ENCODE peak calls at places on chromosomes 6 and 20, in ten cellular contexts. S, K, C, N, Y, Q, O, J, Z and V are unnamed samples. For H3K4me1, the result is how much of the 10 kb centered on the place peaks cover.

GRCh38 chr20:32622585-32623468 is 37.7 kb upstream of the NOL4L start:
- DNase-seq in K (no peak), Q (no peak), O (no peak), Y (no peak), Z (no peak), J (no peak), N (no peak), C (no peak), S (no peak), V (no peak)

GRCh38 chr6:167838207-167838748 is 11.6 kb downstream of the AFDN start:
- DNase-seq in C (no peak), J (no peak), Y (no peak), K (no peak), Q (no peak), Z (no peak), S (no peak), N (no peak), O (no peak), V (no peak)

GRCh38 chr6:89400912-89401399 is 11.1 kb downstream of the RRAGD start:
- DNase-seq in Q (no peak), Z (no peak), C (no peak), Y (peak), K (no peak), O (peak), S (no peak), N (no peak), J (no peak), V (no peak)

GRCh38 chr6:20746024-20746423 is 211.8 kb downstream of the CDKAL1 start:
- DNase-seq in N (no peak), K (no peak), S (no peak), C (no peak), Y (no peak), J (no peak), O (no peak), Q (no peak), Z (no peak), V (no peak)

GRCh38 chr20:37983286-37983685 is 50.0 kb downstream of the TTI1 start:
- DNase-seq in O (no peak), J (no peak), Q (no peak), Z (no peak), C (no peak), K (no peak), Y (no peak), S (no peak), N (no peak), V (no peak)

GRCh38 chr20:51759769-51760510 is 8.2 kb downstream of the ATP9A start:
- DNase-seq in J (no peak), O (peak), S (no peak), Y (no peak), Q (no peak), N (no peak), Z (no peak), C (no peak), K (no peak), V (no peak)

GRCh38 chr6:13332349-13332706 is 4.0 kb upstream of the TBC1D7 start:
- DNase-seq in O (no peak), Y (no peak), Z (no peak), N (no peak), S (no peak), Q (no peak), K (no peak), J (no peak), C (no peak), V (no peak)

GRCh38 chr6:168264593-168265335 is 54.8 kb downstream of the DACT2 start:
- DNase-seq in O (peak), Y (no peak), S (no peak), Z (no peak), Q (no peak), N (no peak), K (no peak), C (peak), J (no peak), V (no peak)

GRCh38 chr20:22453244-22454080 is 130.9 kb downstream of the FOXA2 start:
- DNase-seq in N (no peak), O (peak), C (no peak), Q (no peak), Z (no peak), J (no peak), Y (no peak), K (no peak), S (no peak), V (no peak)

GRCh38 chr20:64222273-64222672 is 33.3 kb upstream of the PCMTD2 start:
- DNase-seq in Y (no peak), J (no peak), Q (no peak), N (no peak), S (no peak), C (no peak), Z (no peak), K (no peak), O (no peak), V (no peak)

GRCh38 chr20:35305682-35306556 is 13.7 kb upstream of the FAM83C start:
- DNase-seq in K (peak), S (no peak), Y (no peak), O (peak), Z (no peak), J (no peak), Q (no peak), C (peak), N (no peak), V (peak)

GRCh38 chr6:114085206-114085605 is 114.3 kb upstream of the HDAC2 start:
- DNase-seq in N (no peak), Y (no peak), S (no peak), J (no peak), Q (no peak), C (no peak), K (no peak), Z (no peak), O (peak), V (no peak)

GRCh38 chr20:49534314-49534713 is 33.6 kb downstream of the PTGIS start:
- DNase-seq in Q (no peak), K (no peak), Z (peak), J (peak), Y (no peak), N (peak), C (no peak), S (no peak), O (peak), V (no peak)

GRCh38 chr6:149852180-149852579 is 12.0 kb downstream of the LRP11 start:
- DNase-seq in O (peak), C (peak), S (no peak), K (peak), Q (peak), N (no peak), J (no peak), Y (no peak), Z (no peak), V (no peak)

GRCh38 chr6:147127587-147127986 is 76.6 kb upstream of the STXBP5 start:
- DNase-seq in C (no peak), S (no peak), Y (no peak), Q (no peak), J (no peak), N (no peak), K (no peak), O (no peak), Z (no peak), V (no peak)

GRCh38 chr6:116472710-116473109 is 11.5 kb downstream of the CALHM6 start:
- DNase-seq in O (no peak), S (no peak), Z (no peak), J (no peak), Y (no peak), N (no peak), Q (no peak), C (no peak), K (no peak), V (no peak)

GRCh38 chr6:36999467-37000125 is 5.9 kb upstream of the FGD2 start:
- DNase-seq in Z (no peak), K (no peak), Y (no peak), Q (no peak), S (no peak), N (no peak), J (no peak), C (no peak), O (no peak), V (no peak)

GRCh38 chr6:36998723-36999466 is 6.6 kb upstream of the FGD2 start:
- DNase-seq in C (no peak), K (no peak), S (no peak), Y (no peak), Z (no peak), Q (no peak), N (no peak), J (no peak), O (no peak), V (no peak)

GRCh38 chr6:36997811-36998722 is 7.4 kb upstream of the FGD2 start:
- DNase-seq in J (no peak), K (peak), O (no peak), N (peak), Y (no peak), Q (peak), Z (no peak), S (peak), C (peak), V (no peak)
- H3K4me1 ChIP-seq in J (under half), K (under half), O (under half), N (under half), Y (under half), Q (under half), Z (under half), S (under half), C (under half), V (under half)

GRCh38 chr6:136014454-136015421 is 163.2 kb downstream of the PDE7B start:
- DNase-seq in Z (no peak), J (no peak), O (peak), N (peak), C (no peak), Y (no peak), K (peak), S (no peak), Q (no peak), V (no peak)
- H3K27ac ChIP-seq in Z (no peak), J (no peak), O (no peak), N (peak), C (no peak), Y (no peak), K (no peak), S (no peak), Q (no peak), V (no peak)

GRCh38 chr6:158799051-158799792 is 19.9 kb downstream of the EZR start:
- DNase-seq in C (no peak), Y (no peak), S (peak), Q (no peak), J (no peak), N (peak), Z (peak), K (no peak), O (peak), V (no peak)
- H3K4me1 ChIP-seq in C (half or more), Y (half or more), S (half or more), Q (half or more), J (half or more), N (half or more), Z (under half), K (under half), O (half or more), V (under half)

DNA sequence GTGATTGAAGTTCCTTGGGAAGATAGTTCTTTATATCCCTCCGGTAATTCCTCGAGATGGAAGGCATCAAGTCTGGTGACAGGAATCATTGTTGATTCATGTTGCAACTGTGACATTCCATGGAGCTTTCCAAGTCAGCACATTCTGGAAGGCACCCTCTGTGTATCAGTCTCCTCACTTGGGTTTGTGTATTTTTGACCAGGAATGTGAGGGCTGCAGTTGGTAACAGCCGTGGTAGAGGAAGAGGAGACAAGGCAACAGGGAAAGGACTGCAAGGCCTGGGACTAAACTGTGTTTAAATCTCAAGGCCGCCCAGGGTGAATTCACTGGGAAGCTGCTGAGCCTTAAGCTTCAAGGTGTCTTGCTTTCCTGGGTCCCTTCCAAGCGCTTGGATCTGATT is 99.0 kb downstream of the CLIC5 start:
- DNase-seq in K (no peak), Z (no peak), S (no peak), J (no peak), O (no peak), N (no peak), Q (no peak), C (no peak), Y (no peak), V (no peak)
- H3K27ac ChIP-seq in K (peak), Z (no peak), S (no peak), J (no peak), O (no peak), N (peak), Q (no peak), C (no peak), Y (no peak), V (no peak)

GRCh38 chr6:43668151-43669028 is 19.2 kb downstream of the MRPS18A start:
- DNase-seq in N (peak), J (no peak), K (peak), Z (peak), C (peak), Q (peak), Y (no peak), S (peak), O (peak), V (no peak)
- H3K4me1 ChIP-seq in N (under half), J (under half), K (under half), Z (under half), C (under half), Q (under half), Y (under half), S (under half), O (under half), V (under half)

DNA sequence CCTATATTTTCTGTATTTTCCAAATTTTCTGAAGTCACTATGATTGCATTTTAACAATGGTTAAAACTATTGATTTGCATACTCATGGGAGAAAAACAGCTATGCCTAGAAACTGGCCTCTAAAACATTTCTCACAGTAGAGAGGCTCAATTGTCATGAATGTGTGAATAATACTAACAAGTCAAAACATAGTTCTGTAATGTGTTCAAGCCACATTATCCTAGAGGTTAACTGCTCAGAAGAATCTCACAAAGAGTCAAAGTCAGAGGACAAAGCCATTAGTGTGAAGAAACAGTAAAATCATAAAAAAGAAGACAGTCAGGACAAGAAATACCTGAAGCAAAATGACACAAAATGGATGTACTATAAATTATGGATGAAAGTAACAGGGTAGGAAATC is 12.5 kb upstream of the ALDH8A1 start:
- DNase-seq in C (no peak), S (no peak), J (no peak), Z (no peak), O (no peak), Q (no peak), Y (no peak), N (no peak), K (no peak), V (no peak)
- H3K27ac ChIP-seq in C (no peak), S (no peak), J (no peak), Z (no peak), O (no peak), Q (no peak), Y (no peak), N (no peak), K (no peak), V (no peak)

GRCh38 chr6:53528107-53528506 is 16.8 kb downstream of the GCLC start:
- DNase-seq in S (no peak), O (no peak), J (no peak), Y (no peak), C (no peak), N (no peak), Z (no peak), K (no peak), Q (no peak), V (no peak)
- H3K4me1 ChIP-seq in S (half or more), O (half or more), J (under half), Y (half or more), C (under half), N (half or more), Z (under half), K (under half), Q (under half), V (under half)

DNA sequence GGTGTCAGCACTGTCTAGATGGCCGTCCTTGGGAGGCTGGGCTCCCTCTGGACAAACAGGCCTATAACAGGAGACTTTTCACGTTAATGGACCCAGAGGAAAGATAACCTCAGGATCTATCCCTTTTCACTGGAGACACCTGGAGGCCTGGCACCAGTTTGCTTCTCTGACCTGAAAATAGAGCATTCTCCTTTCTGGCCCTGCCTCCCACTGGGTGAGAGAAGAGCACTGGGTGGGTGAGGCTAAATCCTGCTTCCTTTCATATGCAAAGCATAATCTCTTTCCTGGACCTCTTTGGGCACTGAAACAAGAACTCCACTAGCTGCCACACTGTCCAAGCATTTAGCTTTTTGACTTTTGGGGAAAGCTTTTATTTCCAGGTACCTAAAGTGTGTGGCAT is 78.3 kb downstream of the FOXO3 start:
- DNase-seq in S (no peak), Y (peak), K (no peak), J (no peak), C (no peak), O (no peak), N (no peak), Z (no peak), Q (no peak), V (no peak)
- H3K27ac ChIP-seq in S (no peak), Y (no peak), K (no peak), J (no peak), C (no peak), O (no peak), N (no peak), Z (no peak), Q (no peak), V (no peak)

DNA sequence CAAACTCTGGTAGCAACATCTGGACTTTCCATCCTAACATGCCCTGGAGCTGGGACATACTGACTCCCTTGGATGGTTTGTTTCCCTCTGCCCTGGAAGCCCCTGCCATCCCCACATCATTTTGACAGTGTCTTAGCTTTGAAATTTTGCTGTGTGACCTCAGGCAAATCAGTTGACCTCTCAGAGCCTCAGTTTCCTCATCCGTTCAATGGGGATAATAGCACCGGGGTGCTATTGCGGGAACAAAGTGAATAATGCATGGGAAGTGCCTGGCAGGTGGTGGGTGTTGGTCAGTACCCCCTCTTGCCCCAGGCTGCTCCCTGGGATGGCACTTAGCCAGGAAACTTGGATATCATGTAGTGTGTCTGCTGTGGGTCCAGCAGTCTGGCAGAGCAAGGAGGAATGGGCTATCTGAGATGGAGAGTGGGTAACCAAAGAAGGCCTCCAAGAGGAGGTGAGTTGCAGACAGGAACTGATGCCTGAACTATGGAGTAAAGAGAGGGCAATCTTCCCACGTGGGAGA is 88.6 kb downstream of the MRPL14 start:
- DNase-seq in Y (no peak), N (no peak), J (no peak), O (no peak), Q (no peak), S (peak), C (peak), K (no peak), Z (no peak), V (no peak)
- H3K4me1 ChIP-seq in Y (under half), N (under half), J (under half), O (under half), Q (under half), S (under half), C (under half), K (under half), Z (under half), V (under half)

GRCh38 chr6:33508935-33509926 is 54.9 kb downstream of the ZBTB9 start:
- DNase-seq in C (no peak), K (no peak), O (no peak), J (no peak), Q (peak), Z (peak), N (peak), Y (no peak), S (no peak), V (no peak)
- H3K27ac ChIP-seq in C (peak), K (no peak), O (no peak), J (no peak), Q (peak), Z (peak), N (peak), Y (no peak), S (no peak), V (no peak)